ENCODE peak calls at places on chromosomes 6 and 20, in eight cellular contexts. T, E, L, J, P, I, S and A are unnamed samples.

GRCh38 chr6:160357088-160357487 is 8.9 kb downstream of the SLC22A3 start:
- DNase-seq in P (no peak), E (no peak), S (no peak), J (no peak), I (no peak), L (no peak), T (no peak), A (no peak)

GRCh38 chr20:23700931-23701330 is 12.1 kb upstream of the CST4 start:
- DNase-seq in L (no peak), T (no peak), I (no peak), J (no peak), E (no peak), S (no peak), P (no peak), A (no peak)

GRCh38 chr20:7346562-7346961 is 579.1 kb downstream of the BMP2 start:
- DNase-seq in I (no peak), J (no peak), E (no peak), L (no peak), S (no peak), P (no peak), T (no peak), A (no peak)

GRCh38 chr6:161439093-161439492 is 165.2 kb upstream of the AGPAT4 start:
- DNase-seq in E (peak; percentile 87), J (peak; percentile 73), T (no peak), S (no peak), I (peak; percentile 85), L (no peak), P (peak; percentile 52), A (peak; percentile 91)

GRCh38 chr20:36063916-36064660 is 90.5 kb upstream of the EPB41L1 start:
- DNase-seq in E (no peak), P (no peak), S (no peak), L (no peak), T (no peak), J (no peak), I (no peak), A (no peak)

GRCh38 chr6:1329708-1330107 is 17.8 kb downstream of the FOXQ1 start:
- DNase-seq in S (no peak), J (no peak), E (no peak), I (no peak), L (no peak), P (no peak), T (no peak), A (no peak)

GRCh38 chr6:22313796-22314195 is 17.0 kb upstream of the PRL start:
- DNase-seq in J (no peak), P (no peak), I (no peak), T (no peak), S (no peak), L (no peak), E (no peak), A (no peak)

GRCh38 chr6:87257565-87257964 is 64.8 kb upstream of the SMIM8 start:
- DNase-seq in E (no peak), P (no peak), I (no peak), J (no peak), S (no peak), L (no peak), T (no peak), A (no peak)

GRCh38 chr6:61200444-61200843 is 1085.6 kb downstream of the KHDRBS2 start:
- DNase-seq in J (no peak), E (no peak), L (no peak), T (no peak), I (no peak), P (no peak), S (no peak), A (no peak)

GRCh38 chr20:53706511-53707031 is 112.9 kb upstream of the ZNF217 start:
- DNase-seq in P (no peak), L (no peak), S (no peak), J (peak; percentile 45), T (no peak), I (no peak), E (peak; percentile 61), A (no peak)

GRCh38 chr6:77403424-77403823 is 59.9 kb downstream of the HTR1B start:
- DNase-seq in S (no peak), J (no peak), E (peak; percentile 79), I (no peak), L (no peak), P (peak; percentile 21), T (no peak), A (no peak)

GRCh38 chr20:19672498-19672897 is 85.6 kb upstream of the RIN2 start:
- DNase-seq in P (no peak), J (no peak), E (no peak), L (no peak), S (no peak), I (no peak), T (no peak), A (no peak)

GRCh38 chr6:34346175-34347119 is 46.0 kb downstream of the NUDT3 start:
- DNase-seq in T (no peak), L (no peak), P (no peak), S (no peak), E (no peak), J (peak; percentile 33), I (no peak), A (no peak)